ENCODE peak calls at places on chromosomes 4 and X, in eight cellular contexts. Z is esophagus muscularis mucosa, M is WERI-Rb-1, B is lower lobe of right lung, O is A673, S is transverse colon, V is tibial nerve, K is HepG2. J is an unnamed sample.

GRCh38 chr4:166421556-166422156 is 548.6 kb downstream of the TLL1 start:
- DNase-seq in V (no peak), Z (no peak), O (no peak), K (no peak), B (no peak), S (no peak), M (no peak), J (peak; percentile 63)

GRCh38 chrX:75522565-75523411 is at the start of gene ZDHHC15:
- DNase-seq in B (peak; percentile 67), S (peak; percentile 17), K (no peak), Z (peak; percentile 90), M (no peak), O (peak; percentile 0), V (peak; percentile 14), J (peak; percentile 81)

GRCh38 chr4:109128589-109128988 is 173.9 kb downstream of the COL25A1 start:
- DNase-seq in S (no peak), O (no peak), V (no peak), Z (no peak), K (no peak), B (no peak), M (no peak), J (no peak)

GRCh38 chr4:149549911-149550310 is 265.7 kb downstream of the IQCM start:
- DNase-seq in Z (no peak), B (no peak), K (no peak), O (peak; percentile 67), M (peak; percentile 32), V (no peak), S (no peak), J (no peak)

GRCh38 chrX:16601885-16602284 is 48.1 kb upstream of the S100G start:
- DNase-seq in V (no peak), O (no peak), B (no peak), Z (no peak), M (no peak), S (no peak), K (no peak), J (no peak)

GRCh38 chr4:174193438-174194015 is 89.9 kb downstream of the FBXO8 start:
- DNase-seq in B (no peak), Z (no peak), S (no peak), M (no peak), V (no peak), K (no peak), O (no peak), J (no peak)

GRCh38 chr4:184621518-184621917 is 27.7 kb downstream of the CASP3 start:
- DNase-seq in S (no peak), K (peak; percentile 48), M (no peak), V (no peak), B (no peak), Z (no peak), O (no peak), J (no peak)

GRCh38 chr4:84470204-84470785 is 28.8 kb downstream of the NKX6-1 start:
- DNase-seq in O (peak; percentile 9), Z (no peak), S (no peak), M (no peak), K (peak; percentile 17), V (no peak), B (no peak), J (no peak)

GRCh38 chr4:71732706-71733105 is 51.2 kb downstream of the GC start:
- DNase-seq in B (no peak), S (no peak), V (no peak), K (peak; percentile 13), M (no peak), O (peak; percentile 49), Z (no peak), J (no peak)

GRCh38 chrX:153460826-153461225 is 9.6 kb downstream of the HAUS7 start:
- DNase-seq in V (no peak), S (peak; percentile 31), Z (no peak), B (peak; percentile 52), K (peak; percentile 15), M (peak; percentile 83), O (peak; percentile 61), J (no peak)

GRCh38 chrX:78314561-78314960 is 12.8 kb downstream of the CYSLTR1 start:
- DNase-seq in B (no peak), V (no peak), S (no peak), Z (no peak), K (no peak), O (no peak), M (no peak), J (no peak)

GRCh38 chrX:107706309-107706708 is 69.3 kb downstream of the TSC22D3 start:
- DNase-seq in K (no peak), M (no peak), B (no peak), O (no peak), S (no peak), V (no peak), Z (no peak), J (no peak)

GRCh38 chrX:109889289-109890006 is 113.5 kb upstream of the TMEM164 start:
- DNase-seq in K (peak; percentile 21), V (no peak), B (no peak), M (no peak), O (no peak), Z (no peak), S (no peak), J (no peak)

GRCh38 chr4:105050896-105051295 is 95.8 kb upstream of the TET2 start:
- DNase-seq in S (no peak), V (no peak), K (no peak), O (no peak), B (no peak), M (no peak), Z (no peak), J (no peak)

GRCh38 chr4:113574636-113575103 is 186.9 kb downstream of the CAMK2D start:
- DNase-seq in O (peak; percentile 89), S (no peak), B (no peak), V (no peak), K (no peak), M (peak; percentile 48), Z (no peak), J (no peak)

GRCh38 chrX:109448539-109448938 is 33.3 kb downstream of the GUCY2F start:
- DNase-seq in M (no peak), K (no peak), S (no peak), Z (no peak), O (peak; percentile 28), V (no peak), B (no peak), J (no peak)

GRCh38 chr4:26557164-26557563 is 26.7 kb upstream of the TBC1D19 start:
- DNase-seq in Z (no peak), K (no peak), O (peak; percentile 18), B (no peak), V (no peak), M (no peak), S (no peak), J (no peak)

GRCh38 chr4:20684852-20685763 is 15.2 kb upstream of the PACRGL start:
- DNase-seq in B (no peak), K (no peak), M (no peak), Z (no peak), V (no peak), O (peak; percentile 57), S (no peak), J (no peak)

GRCh38 chrX:25009407-25009806 is 6.4 kb downstream of the ARX start:
- DNase-seq in S (no peak), Z (no peak), B (no peak), K (no peak), V (no peak), M (no peak), O (no peak), J (no peak)
- H3K27me3 ChIP-seq in S (peaks cover 96% of the 10 kb centered on the region), Z (peaks cover 37% of the 10 kb centered on the region), B (peaks cover 78% of the 10 kb centered on the region), K (peaks cover 5% of the 10 kb centered on the region), V (peaks cover 96% of the 10 kb centered on the region), M (peaks cover 96% of the 10 kb centered on the region), O (no peaks in the 10 kb centered on the region), J (peaks cover 16% of the 10 kb centered on the region)

DNA sequence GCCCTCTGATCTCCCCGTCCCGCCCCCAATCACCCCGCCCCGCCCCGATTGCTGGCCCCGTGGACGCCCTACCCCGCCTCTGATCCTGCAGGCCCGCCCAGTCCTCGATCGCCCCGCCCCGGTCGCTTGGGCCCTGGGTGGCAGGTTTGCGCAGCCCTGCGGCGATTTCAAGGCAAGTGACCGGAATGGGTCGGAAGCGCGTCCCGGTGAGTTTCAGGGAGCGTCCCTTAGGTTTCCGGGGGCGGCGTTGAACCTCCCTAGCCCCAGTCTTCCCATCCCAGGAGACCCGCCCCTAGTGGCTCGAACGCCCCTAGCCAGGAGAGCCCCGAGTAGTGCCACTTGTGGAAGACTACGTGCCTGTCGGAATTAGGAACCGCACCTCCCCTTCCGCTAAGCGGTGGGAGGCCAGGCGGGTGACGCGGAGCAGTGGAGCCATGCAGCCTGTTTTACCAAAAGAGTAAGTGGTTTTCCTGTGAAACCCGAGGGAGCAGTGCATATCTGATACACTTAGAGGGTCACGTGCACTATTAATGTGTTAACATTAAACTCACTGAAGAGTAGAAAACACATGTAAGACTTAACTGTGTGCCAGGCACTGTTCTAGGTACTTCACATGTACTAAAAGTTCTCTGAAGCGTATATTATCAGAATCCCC is 350 bp upstream of the TEC start:
- DNase-seq in B (peak; percentile 97), M (peak; percentile 95), Z (peak; percentile 97), V (peak; percentile 87), O (peak; percentile 90), K (peak; percentile 75), S (peak; percentile 97), J (peak; percentile 69)
- TF ChIP-seq CTCF in B (no peak), M (no peak), Z (peak; percentile 12), V (no peak), O (peak; percentile 39), K (peak; percentile 46), S (peak; percentile 37), J (peak; percentile 38)

GRCh38 chr4:85707591-85707990 is 232.6 kb downstream of the ARHGAP24 start:
- DNase-seq in O (peak; percentile 20), B (no peak), Z (no peak), S (no peak), V (no peak), K (no peak), M (no peak), J (no peak)

GRCh38 chr4:85700362-85700761 is 225.4 kb downstream of the ARHGAP24 start:
- DNase-seq in K (no peak), O (no peak), M (no peak), B (no peak), S (no peak), V (no peak), Z (no peak), J (no peak)

GRCh38 chr4:85701881-85702321 is 227.0 kb downstream of the ARHGAP24 start:
- DNase-seq in O (no peak), S (no peak), Z (no peak), B (no peak), K (no peak), M (no peak), V (no peak), J (no peak)

GRCh38 chr4:85697864-85698263 is 222.9 kb downstream of the ARHGAP24 start:
- DNase-seq in S (no peak), M (no peak), O (no peak), K (no peak), V (no peak), Z (no peak), B (no peak), J (no peak)

GRCh38 chr4:85703098-85703497 is 228.1 kb downstream of the ARHGAP24 start:
- DNase-seq in S (no peak), Z (no peak), B (no peak), M (no peak), K (no peak), V (no peak), O (no peak), J (no peak)
- H3K27me3 ChIP-seq in S (no peaks in the 10 kb centered on the region), Z (no peaks in the 10 kb centered on the region), B (no peaks in the 10 kb centered on the region), M (no peaks in the 10 kb centered on the region), K (no peaks in the 10 kb centered on the region), V (no peaks in the 10 kb centered on the region), O (no peaks in the 10 kb centered on the region), J (no peaks in the 10 kb centered on the region)

DNA sequence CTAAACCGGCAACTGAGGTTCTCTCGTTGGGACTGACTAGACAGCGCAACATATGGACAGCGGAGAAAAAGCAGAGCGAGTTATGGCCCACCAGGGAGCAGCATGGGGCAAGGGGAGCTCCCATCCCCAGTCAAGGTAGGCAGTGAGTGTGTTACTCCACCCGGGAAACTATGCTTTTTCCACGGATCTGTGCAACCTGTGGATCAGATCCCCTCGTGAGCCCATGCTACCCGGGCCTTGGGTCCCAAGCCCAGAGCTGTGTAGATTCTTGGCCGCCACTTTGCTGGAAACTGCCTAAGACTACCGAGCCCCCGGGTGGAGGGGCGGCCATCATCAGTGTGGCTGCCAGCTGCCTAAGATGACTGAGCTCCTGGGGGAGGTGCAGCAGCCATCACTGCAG is 140.9 kb downstream of the PAPSS1 start:
- DNase-seq in B (no peak), V (no peak), S (no peak), O (no peak), K (peak; percentile 50), M (peak; percentile 50), Z (no peak), J (no peak)
- TF ChIP-seq CTCF in B (no peak), V (no peak), S (no peak), O (no peak), K (peak; percentile 89), M (peak; percentile 48), Z (no peak), J (no peak)